ENCODE peak calls at places on chromosomes 4 and X, in nine cellular contexts. S, G, T, O, Z, Q, P, I and R are unnamed samples.

GRCh38 chrX:15404712-15405111 is 20.5 kb upstream of the VEGFD start:
- DNase-seq in S (peak; percentile 66), P (no peak), O (no peak), Z (no peak), Q (no peak), T (no peak), G (no peak), I (no peak), R (peak; percentile 93)

GRCh38 chr4:110417151-110417550 is 58.8 kb upstream of the ENPEP start:
- DNase-seq in T (no peak), Z (no peak), I (no peak), S (peak; percentile 56), Q (no peak), P (no peak), G (no peak), O (no peak), R (no peak)

GRCh38 chrX:15146515-15146914 is 123.4 kb downstream of the ASB9 start:
- DNase-seq in G (no peak), S (peak; percentile 28), Z (peak; percentile 27), I (no peak), T (peak; percentile 39), P (peak; percentile 12), Q (no peak), O (peak; percentile 28), R (peak; percentile 11)

GRCh38 chr4:155944516-155944915 is 9.2 kb downstream of the CTSO start:
- DNase-seq in S (no peak), O (no peak), G (no peak), Z (no peak), Q (no peak), I (no peak), P (no peak), T (no peak), R (peak; percentile 20)

GRCh38 chr4:65559270-65559669 is 111.0 kb downstream of the EPHA5 start:
- DNase-seq in S (no peak), Q (no peak), G (no peak), O (no peak), P (no peak), I (no peak), Z (no peak), T (no peak), R (no peak)

GRCh38 chrX:123833387-123833786 is 26.5 kb upstream of the XIAP start:
- DNase-seq in P (peak; percentile 30), I (no peak), S (peak; percentile 62), Z (peak; percentile 63), T (peak; percentile 53), Q (no peak), O (peak; percentile 64), G (no peak), R (peak; percentile 53)

GRCh38 chr4:165784672-165785071 is 88.4 kb upstream of the TLL1 start:
- DNase-seq in Q (no peak), T (no peak), I (no peak), Z (no peak), S (no peak), O (no peak), G (no peak), P (no peak), R (peak; percentile 30)

GRCh38 chr4:53068755-53069154 is 206.6 kb downstream of the RASL11B start:
- DNase-seq in G (peak; percentile 42), Z (no peak), P (no peak), T (no peak), S (no peak), Q (no peak), I (no peak), O (no peak), R (peak; percentile 22)

GRCh38 chr4:125021189-125021588 is 293.6 kb upstream of the FAT4 start:
- DNase-seq in I (no peak), Q (no peak), O (no peak), S (no peak), G (no peak), T (no peak), Z (no peak), P (no peak), R (no peak)

GRCh38 chrX:7542566-7542965 is 300.4 kb upstream of the VCX start:
- DNase-seq in P (no peak), O (no peak), I (no peak), G (no peak), S (no peak), Z (no peak), Q (no peak), T (no peak), R (no peak)

GRCh38 chrX:43822015-43822414 is 60.2 kb downstream of the MAOB start:
- DNase-seq in P (no peak), I (no peak), G (peak; percentile 12), Z (no peak), Q (no peak), S (peak; percentile 16), O (no peak), T (no peak), R (peak; percentile 67)

GRCh38 chrX:153701706-153702105 is 14.0 kb downstream of the SLC6A8 start:
- DNase-seq in S (no peak), G (no peak), I (no peak), Z (no peak), Q (no peak), P (no peak), T (no peak), O (no peak), R (no peak)

GRCh38 chr4:90745176-90745575 is 618.0 kb downstream of the CCSER1 start:
- DNase-seq in G (no peak), I (no peak), Q (no peak), S (no peak), P (no peak), O (no peak), T (no peak), Z (no peak), R (no peak)

GRCh38 chr4:55849724-55850123 is 3.7 kb upstream of the EXOC1 start:
- DNase-seq in S (no peak), Z (no peak), I (no peak), Q (no peak), O (no peak), G (no peak), T (no peak), P (no peak), R (no peak)
- TF ChIP-seq CTCF in S (no peak), Z (no peak), I (no peak), Q (no peak), O (no peak), G (no peak), T (no peak), P (peak; percentile 13), R (no peak)

GRCh38 chr4:170202721-170203120 is 113.0 kb upstream of the AADAT start:
- DNase-seq in G (no peak), P (no peak), O (no peak), S (no peak), Q (no peak), Z (no peak), I (no peak), T (no peak), R (no peak)

GRCh38 chr4:170193496-170193895 is 103.7 kb upstream of the AADAT start:
- DNase-seq in T (no peak), Q (no peak), S (no peak), G (no peak), O (no peak), P (no peak), Z (no peak), I (no peak), R (no peak)

DNA sequence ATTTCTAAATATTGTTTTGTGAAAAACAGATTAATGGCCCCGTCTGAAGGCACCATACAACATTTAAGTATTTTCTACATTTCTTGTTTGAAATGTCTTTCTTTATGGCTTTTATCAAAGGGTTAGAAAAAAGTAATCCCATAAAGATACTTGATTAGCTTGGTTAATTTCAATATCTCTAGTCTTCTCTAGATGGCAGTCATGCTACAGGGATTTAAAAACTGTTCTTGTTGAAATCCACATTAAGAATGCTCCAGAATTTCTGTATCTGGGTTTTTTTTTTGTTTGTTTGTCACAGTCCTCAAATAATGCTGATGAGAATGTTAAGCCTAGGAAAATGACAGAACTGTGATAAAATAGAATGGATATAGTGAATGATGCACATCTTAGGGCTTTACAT is 109.0 kb upstream of the AADAT start:
- DNase-seq in G (peak; percentile 1), T (no peak), O (no peak), I (no peak), P (no peak), Z (no peak), S (peak; percentile 45), Q (no peak), R (peak; percentile 12)
- TF ChIP-seq CTCF in G (no peak), T (peak; percentile 20), O (no peak), I (no peak), P (no peak), Z (no peak), S (no peak), Q (no peak), R (no peak)

DNA sequence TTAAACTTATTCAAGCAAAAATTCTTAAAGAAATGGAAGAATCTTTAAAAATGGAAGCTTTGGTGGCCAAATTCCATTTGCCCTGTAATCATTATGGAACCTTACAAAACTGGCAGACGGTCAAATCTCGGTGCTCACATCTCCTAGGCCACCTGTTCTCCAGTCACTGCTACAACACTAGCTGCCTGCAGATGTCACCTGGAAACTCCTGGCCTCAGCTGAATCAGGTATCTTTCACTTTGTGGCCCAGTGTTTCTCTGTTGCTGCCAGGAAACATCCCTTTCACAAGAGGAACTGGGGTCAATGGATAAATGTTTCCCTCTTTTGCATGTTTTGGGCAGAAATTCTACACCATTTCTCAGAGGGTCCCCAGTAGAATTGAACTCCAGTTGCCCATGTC is 4.2 kb upstream of the CXCL3 start:
- DNase-seq in S (no peak), G (no peak), Z (peak; percentile 47), T (no peak), O (peak; percentile 34), P (no peak), Q (no peak), I (no peak), R (no peak)
- TF ChIP-seq CTCF in S (no peak), G (no peak), Z (peak; percentile 43), T (no peak), O (no peak), P (no peak), Q (no peak), I (no peak), R (no peak)

DNA sequence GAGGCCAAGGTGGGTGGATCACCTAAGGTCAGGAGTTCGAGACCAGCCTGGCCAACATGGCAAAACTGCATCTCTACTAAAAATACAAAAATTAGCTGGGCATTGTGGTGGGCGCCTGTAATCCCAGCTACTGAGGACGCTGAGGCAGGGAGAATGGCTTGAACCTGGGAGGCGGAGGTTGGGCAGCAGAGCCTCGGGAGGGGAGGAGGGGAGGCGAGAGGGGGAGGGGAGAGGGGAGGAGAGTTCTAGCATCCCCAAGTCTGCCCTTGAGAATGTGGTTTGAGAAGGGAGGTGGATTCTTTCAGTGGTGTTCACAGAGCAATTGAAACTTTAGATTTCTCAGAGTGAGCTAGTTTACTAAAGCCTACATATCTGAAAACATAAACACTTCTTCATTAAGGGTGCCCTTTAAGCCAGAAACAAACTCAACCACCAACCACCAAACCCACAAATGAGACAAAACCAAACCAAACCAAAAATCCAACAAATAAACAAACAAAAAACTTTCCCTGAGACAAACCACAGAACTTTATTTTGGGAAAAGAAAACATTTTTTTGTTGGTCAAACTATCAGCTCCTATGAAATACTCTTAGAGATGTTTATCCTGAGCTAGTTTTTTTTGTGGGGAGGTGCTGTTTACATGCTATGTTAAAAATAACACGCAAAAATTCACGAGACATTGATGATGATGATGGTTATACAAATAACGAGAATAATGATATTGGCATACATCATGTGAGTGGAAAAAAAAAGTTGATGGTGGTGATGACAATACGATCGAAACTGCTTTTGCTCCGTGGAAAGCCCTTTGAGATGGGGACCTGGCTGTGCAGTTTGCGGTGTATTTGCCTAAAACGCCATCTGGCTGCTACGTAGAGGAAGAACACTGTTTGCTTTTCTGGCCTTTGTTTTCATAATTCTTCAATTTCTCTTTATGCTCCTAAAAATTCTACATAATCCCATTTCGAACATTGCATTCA is 98.2 kb upstream of the PRKX start:
- DNase-seq in G (no peak), T (peak; percentile 4), O (peak; percentile 31), I (no peak), Z (no peak), Q (no peak), P (peak; percentile 12), S (peak; percentile 69), R (peak; percentile 58)
- TF ChIP-seq CTCF in G (peak; percentile 48), T (no peak), O (no peak), I (peak; percentile 53), Z (peak; percentile 48), Q (peak; percentile 33), P (peak; percentile 65), S (peak; percentile 73), R (peak; percentile 72)